ENCODE peak calls at places on chromosome 6, in ten cellular contexts. L, H, S, I, W, O, Z, M, D and T are unnamed samples.

GRCh38 chr6:15077964-15078363 is 167.9 kb upstream of the JARID2 start:
- DNase-seq in M (no peak), O (no peak), L (no peak), S (no peak), W (no peak), H (no peak), I (no peak), D (no peak), Z (no peak), T (no peak)

GRCh38 chr6:26594730-26595632 is 1.8 kb upstream of the ABT1 start:
- DNase-seq in M (no peak), O (no peak), D (peak), H (no peak), I (no peak), L (no peak), Z (no peak), S (no peak), W (peak), T (no peak)

GRCh38 chr6:1894954-1895353 is 285.2 kb downstream of the FOXC1 start:
- DNase-seq in I (no peak), M (no peak), D (peak), W (no peak), O (no peak), Z (no peak), L (no peak), H (no peak), S (no peak), T (no peak)

GRCh38 chr6:3566812-3567211 is 110.0 kb upstream of the SLC22A23 start:
- DNase-seq in M (no peak), D (peak), S (no peak), H (no peak), Z (no peak), O (no peak), I (no peak), L (no peak), W (no peak), T (no peak)

GRCh38 chr6:29325777-29326176 is 24.3 kb downstream of the OR14J1 start:
- DNase-seq in H (no peak), W (no peak), M (no peak), Z (no peak), S (no peak), O (no peak), I (no peak), D (no peak), L (no peak), T (no peak)

GRCh38 chr6:156883497-156884252 is 106.5 kb downstream of the ARID1B start:
- DNase-seq in M (no peak), S (no peak), O (no peak), W (peak), I (no peak), H (no peak), L (no peak), D (peak), Z (no peak), T (no peak)

GRCh38 chr6:141488466-141488865 is 644.3 kb upstream of the GJE1 start:
- DNase-seq in L (no peak), H (no peak), W (no peak), O (no peak), M (no peak), D (no peak), Z (no peak), S (no peak), I (peak), T (no peak)

GRCh38 chr6:163943647-163944395 is 529.3 kb downstream of the QKI start:
- DNase-seq in Z (no peak), L (peak), S (no peak), H (no peak), W (no peak), M (no peak), O (peak), D (no peak), I (no peak), T (no peak)

GRCh38 chr6:2630362-2630761 is 120.4 kb downstream of the MYLK4 start:
- DNase-seq in Z (no peak), O (no peak), L (no peak), S (no peak), I (no peak), W (no peak), M (no peak), D (peak), H (no peak), T (peak)

GRCh38 chr6:19731286-19731685 is 105.9 kb upstream of the ID4 start:
- DNase-seq in M (no peak), D (peak), L (no peak), H (no peak), O (no peak), Z (no peak), I (no peak), W (no peak), S (no peak), T (no peak)